ENCODE peak calls at places on chromosomes 1 and 21, in four cellular contexts. One of them, this sample, is unnamed. For H3K4me1 and H3K27me3, the result is how much of the 10 kb centered on the place peaks cover.

GRCh38 chr21:35909456-35910178 is 150.7 kb downstream of the SETD4 start:
- DNase-seq in spleen: no peak
- DNase-seq in MM.1S: no peak
- DNase-seq in PC-9: no peak
- DNase-seq in this sample: no peak

GRCh38 chr1:113804421-113805255 is 7.6 kb downstream of the RSBN1 start:
- DNase-seq in MM.1S: no peak
- DNase-seq in spleen: no peak
- DNase-seq in PC-9: no peak
- DNase-seq in this sample: no peak

GRCh38 chr1:154812911-154813816 is 56.9 kb downstream of the KCNN3 start:
- DNase-seq in spleen: no peak
- DNase-seq in PC-9: no peak
- DNase-seq in MM.1S: no peak
- DNase-seq in this sample: peak

GRCh38 chr1:47611992-47612391 is 174.1 kb downstream of the FOXD2 start:
- DNase-seq in PC-9: no peak
- DNase-seq in spleen: no peak
- DNase-seq in MM.1S: no peak
- DNase-seq in this sample: no peak

GRCh38 chr1:219304227-219305226 is 130.8 kb downstream of the LYPLAL1 start:
- DNase-seq in MM.1S: no peak
- DNase-seq in PC-9: peak
- DNase-seq in spleen: no peak
- DNase-seq in this sample: no peak

GRCh38 chr1:167805041-167805556 is 83.3 kb downstream of the MPZL1 start:
- DNase-seq in MM.1S: peak
- DNase-seq in PC-9: no peak
- DNase-seq in spleen: no peak
- DNase-seq in this sample: no peak

GRCh38 chr1:116910379-116911165 is 856 bp downstream of the PTGFRN start:
- DNase-seq in PC-9: peak
- DNase-seq in MM.1S: no peak
- DNase-seq in spleen: peak
- DNase-seq in this sample: peak

GRCh38 chr1:239630767-239631166 is 244.4 kb downstream of the CHRM3 start:
- DNase-seq in PC-9: no peak
- DNase-seq in MM.1S: peak
- DNase-seq in spleen: no peak
- DNase-seq in this sample: no peak

GRCh38 chr1:78340006-78340405 is 150.8 kb upstream of the PTGFR start:
- DNase-seq in spleen: no peak
- DNase-seq in PC-9: no peak
- DNase-seq in MM.1S: no peak
- DNase-seq in this sample: no peak

GRCh38 chr1:79614762-79615161 is 608.2 kb upstream of the ADGRL4 start:
- DNase-seq in PC-9: no peak
- DNase-seq in spleen: no peak
- DNase-seq in MM.1S: peak
- DNase-seq in this sample: no peak

GRCh38 chr1:147895123-147895522 is 7.5 kb upstream of the GJA8 start:
- DNase-seq in PC-9: no peak
- DNase-seq in MM.1S: no peak
- DNase-seq in spleen: no peak
- DNase-seq in this sample: no peak

GRCh38 chr1:219988387-219988786 is 57.9 kb downstream of the EPRS1 start:
- DNase-seq in PC-9: no peak
- DNase-seq in spleen: no peak
- DNase-seq in MM.1S: peak
- DNase-seq in this sample: no peak

GRCh38 chr1:86429122-86429725 is 5.3 kb downstream of the CLCA2 start:
- DNase-seq in PC-9: no peak
- DNase-seq in spleen: no peak
- DNase-seq in MM.1S: no peak
- DNase-seq in this sample: no peak

GRCh38 chr1:160264795-160265307 is 2.5 kb upstream of the DCAF8 start:
- DNase-seq in PC-9: no peak
- DNase-seq in spleen: no peak
- DNase-seq in MM.1S: no peak
- DNase-seq in this sample: no peak

GRCh38 chr1:39104158-39105060 is 78.3 kb downstream of the NDUFS5 start:
- DNase-seq in MM.1S: no peak
- DNase-seq in spleen: no peak
- DNase-seq in PC-9: no peak
- DNase-seq in this sample: no peak

GRCh38 chr1:59007820-59008598 is 224.2 kb upstream of the JUN start:
- DNase-seq in PC-9: no peak
- DNase-seq in spleen: no peak
- DNase-seq in MM.1S: peak
- DNase-seq in this sample: no peak

GRCh38 chr1:28926629-28927441 is 12.5 kb downstream of the EPB41 start:
- DNase-seq in PC-9: no peak
- DNase-seq in MM.1S: peak
- DNase-seq in spleen: no peak
- DNase-seq in this sample: no peak

GRCh38 chr1:172451002-172451443 is 7.2 kb upstream of the PIGC start:
- DNase-seq in PC-9: no peak
- DNase-seq in spleen: no peak
- DNase-seq in MM.1S: no peak
- DNase-seq in this sample: no peak

GRCh38 chr1:200873116-200873670 is 412 bp downstream of the GPR25 start:
- DNase-seq in spleen: no peak
- DNase-seq in MM.1S: no peak
- DNase-seq in PC-9: peak
- DNase-seq in this sample: no peak

GRCh38 chr1:100539836-100540536 is 2.0 kb downstream of the GPR88 start:
- DNase-seq in spleen: peak
- DNase-seq in MM.1S: no peak
- DNase-seq in PC-9: no peak
- DNase-seq in this sample: no peak

GRCh38 chr21:32803651-32804050 is 32.1 kb upstream of the PAXBP1 start:
- DNase-seq in PC-9: no peak
- DNase-seq in spleen: no peak
- DNase-seq in MM.1S: no peak
- DNase-seq in this sample: no peak

GRCh38 chr1:205701405-205701804 is 21.1 kb upstream of the SLC45A3 start:
- DNase-seq in PC-9: no peak
- DNase-seq in MM.1S: no peak
- DNase-seq in spleen: no peak
- DNase-seq in this sample: no peak

GRCh38 chr1:62198069-62198780 is 3.6 kb downstream of the L1TD1 start:
- DNase-seq in PC-9: no peak
- DNase-seq in spleen: no peak
- DNase-seq in MM.1S: no peak
- DNase-seq in this sample: no peak

GRCh38 chr1:29292344-29292743 is 56.0 kb downstream of the PTPRU start:
- DNase-seq in MM.1S: no peak
- DNase-seq in spleen: no peak
- DNase-seq in PC-9: no peak
- DNase-seq in this sample: no peak

GRCh38 chr1:44010935-44011610 is 19.7 kb downstream of the CCDC24 start:
- DNase-seq in MM.1S: no peak
- DNase-seq in PC-9: no peak
- DNase-seq in spleen: no peak
- DNase-seq in this sample: no peak

GRCh38 chr1:78649628-78650027 is at the start of gene IFI44:
- DNase-seq in MM.1S: peak
- DNase-seq in PC-9: peak
- DNase-seq in spleen: peak
- DNase-seq in this sample: peak

GRCh38 chr1:43285269-43285986 is at the start of gene C1orf210:
- DNase-seq in PC-9: peak
- DNase-seq in MM.1S: no peak
- DNase-seq in spleen: peak
- DNase-seq in this sample: no peak

GRCh38 chr1:3888301-3888700 is 11.8 kb downstream of the C1orf174 start:
- DNase-seq in MM.1S: no peak
- DNase-seq in PC-9: no peak
- DNase-seq in spleen: peak
- DNase-seq in this sample: no peak

GRCh38 chr1:3891329-3891867 is 8.7 kb downstream of the C1orf174 start:
- DNase-seq in spleen: peak
- DNase-seq in MM.1S: no peak
- DNase-seq in PC-9: no peak
- DNase-seq in this sample: no peak

GRCh38 chr1:3890389-3891328 is 9.4 kb downstream of the C1orf174 start:
- DNase-seq in spleen: peak
- DNase-seq in PC-9: no peak
- DNase-seq in MM.1S: no peak
- DNase-seq in this sample: no peak

GRCh38 chr1:3892748-3893147 is 7.3 kb downstream of the C1orf174 start:
- DNase-seq in spleen: peak
- DNase-seq in MM.1S: no peak
- DNase-seq in PC-9: no peak
- DNase-seq in this sample: no peak

GRCh38 chr1:3889952-3890351 is 10.1 kb downstream of the C1orf174 start:
- DNase-seq in PC-9: no peak
- DNase-seq in MM.1S: no peak
- DNase-seq in spleen: peak
- DNase-seq in this sample: no peak
- H3K4me1 ChIP-seq in PC-9: under half
- H3K4me1 ChIP-seq in MM.1S: under half
- H3K4me1 ChIP-seq in spleen: under half
- H3K4me1 ChIP-seq in this sample: under half

GRCh38 chr1:54548389-54549044 is 489 bp downstream of the ACOT11 start:
- DNase-seq in MM.1S: no peak
- DNase-seq in spleen: no peak
- DNase-seq in PC-9: no peak
- DNase-seq in this sample: no peak
- H3K4me3 ChIP-seq in MM.1S: no peak
- H3K4me3 ChIP-seq in spleen: peak
- H3K4me3 ChIP-seq in PC-9: no peak
- H3K4me3 ChIP-seq in this sample: peak

GRCh38 chr1:920506-920905 is 3.2 kb upstream of the SAMD11 start:
- DNase-seq in MM.1S: no peak
- DNase-seq in PC-9: no peak
- DNase-seq in spleen: no peak
- DNase-seq in this sample: no peak
- H3K27me3 ChIP-seq in MM.1S: half or more
- H3K27me3 ChIP-seq in PC-9: under half
- H3K27me3 ChIP-seq in spleen: half or more
- H3K27me3 ChIP-seq in this sample: under half

GRCh38 chr1:53315456-53316048 is 12.3 kb downstream of the LRP8 start:
- DNase-seq in MM.1S: no peak
- DNase-seq in PC-9: no peak
- DNase-seq in spleen: peak
- DNase-seq in this sample: no peak

GRCh38 chr1:53313556-53313955 is 14.3 kb downstream of the LRP8 start:
- DNase-seq in MM.1S: no peak
- DNase-seq in spleen: no peak
- DNase-seq in PC-9: no peak
- DNase-seq in this sample: no peak

GRCh38 chr1:53314606-53315005 is 13.3 kb downstream of the LRP8 start:
- DNase-seq in MM.1S: no peak
- DNase-seq in spleen: peak
- DNase-seq in PC-9: no peak
- DNase-seq in this sample: no peak

GRCh38 chr1:53316058-53316741 is 11.7 kb downstream of the LRP8 start:
- DNase-seq in PC-9: no peak
- DNase-seq in spleen: peak
- DNase-seq in MM.1S: no peak
- DNase-seq in this sample: no peak

DNA sequence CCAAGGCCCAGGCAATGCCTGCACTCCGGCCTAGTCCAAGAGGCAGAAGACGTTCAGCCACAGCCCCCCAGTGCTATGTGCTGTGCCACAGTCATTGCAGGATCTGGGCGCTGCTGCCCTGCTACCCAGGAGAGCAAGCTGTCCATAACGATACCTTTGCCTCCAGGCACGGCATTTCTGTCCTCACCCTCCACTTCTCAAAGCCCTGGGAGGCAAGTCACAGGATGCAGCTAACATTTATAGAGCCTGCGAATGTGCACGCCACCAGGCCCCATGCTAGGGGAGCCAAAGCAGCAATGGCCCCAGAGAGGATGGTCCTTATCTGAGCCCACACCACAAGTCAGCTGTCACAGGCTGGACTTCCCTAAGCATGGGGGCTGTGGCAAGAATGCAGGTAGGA is 13.8 kb downstream of the LRP8 start:
- DNase-seq in PC-9: no peak
- DNase-seq in MM.1S: no peak
- DNase-seq in spleen: peak
- DNase-seq in this sample: no peak
- H3K4me1 ChIP-seq in PC-9: under half
- H3K4me1 ChIP-seq in MM.1S: under half
- H3K4me1 ChIP-seq in spleen: under half
- H3K4me1 ChIP-seq in this sample: under half